ENCODE peak calls at places on chromosomes 5 and 9, in nine cellular contexts. Z, K, A, E, H, S, N, X and P are unnamed samples.

GRCh38 chr9:504921-505821 is 290.5 kb downstream of the DOCK8 start:
- DNase-seq in Z (no peak), K (no peak), A (peak), E (no peak), H (peak), S (no peak), N (peak), X (peak), P (peak)

GRCh38 chr5:173515526-173515925 is 100.9 kb downstream of the BOD1 start:
- DNase-seq in Z (no peak), K (no peak), A (no peak), E (no peak), H (no peak), S (peak), N (no peak), X (no peak), P (no peak)

GRCh38 chr5:151096001-151096373 is 15.2 kb upstream of the TNIP1 start:
- DNase-seq in Z (no peak), K (no peak), A (no peak), E (no peak), H (no peak), S (no peak), N (no peak), X (no peak), P (no peak)

GRCh38 chr9:16023466-16023865 is 470.6 kb downstream of the CCDC171 start:
- DNase-seq in Z (no peak), K (no peak), A (no peak), E (no peak), H (no peak), S (peak), N (no peak), X (no peak), P (no peak)

GRCh38 chr5:56827043-56827442 is 11.7 kb downstream of the MAP3K1 start:
- DNase-seq in Z (no peak), K (peak), A (no peak), E (no peak), H (no peak), S (no peak), N (no peak), X (no peak), P (no peak)

GRCh38 chr5:37075399-37075950 is 173.7 kb downstream of the CPLANE1 start:
- DNase-seq in Z (no peak), K (no peak), A (no peak), E (no peak), H (no peak), S (no peak), N (no peak), X (no peak), P (no peak)

GRCh38 chr9:134064711-134065110 is 3.1 kb downstream of the BRD3 start:
- DNase-seq in Z (no peak), K (no peak), A (no peak), E (no peak), H (peak), S (no peak), N (no peak), X (no peak), P (no peak)

GRCh38 chr9:74770508-74771261 is 117.0 kb downstream of the TRPM6 start:
- DNase-seq in Z (no peak), K (peak), A (peak), E (no peak), H (peak), S (peak), N (peak), X (peak), P (peak)

GRCh38 chr5:14178091-14178490 is 34.9 kb downstream of the TRIO start:
- DNase-seq in Z (no peak), K (no peak), A (no peak), E (no peak), H (no peak), S (no peak), N (no peak), X (no peak), P (no peak)

GRCh38 chr9:503331-503730 is 288.7 kb downstream of the DOCK8 start:
- DNase-seq in Z (peak), K (no peak), A (no peak), E (no peak), H (no peak), S (no peak), N (no peak), X (no peak), P (no peak)

GRCh38 chr5:135031146-135031812 is 2.7 kb downstream of the PITX1 start:
- DNase-seq in Z (no peak), K (no peak), A (peak), E (peak), H (no peak), S (peak), N (no peak), X (no peak), P (no peak)

GRCh38 chr9:36690769-36691168 is 118.1 kb downstream of the MELK start:
- DNase-seq in Z (no peak), K (peak), A (no peak), E (no peak), H (no peak), S (no peak), N (no peak), X (no peak), P (no peak)

GRCh38 chr5:9373586-9373985 is 172.3 kb downstream of the SEMA5A start:
- DNase-seq in Z (no peak), K (no peak), A (no peak), E (no peak), H (no peak), S (peak), N (no peak), X (no peak), P (no peak)

GRCh38 chr9:128025756-128026155 is 41.4 kb downstream of the NAIF1 start:
- DNase-seq in Z (no peak), K (no peak), A (no peak), E (no peak), H (no peak), S (no peak), N (no peak), X (no peak), P (no peak)

GRCh38 chr9:26508897-26509296 is 383.7 kb downstream of the CAAP1 start:
- DNase-seq in Z (no peak), K (no peak), A (no peak), E (no peak), H (no peak), S (no peak), N (no peak), X (no peak), P (no peak)

GRCh38 chr5:180173198-180173544 is 35.8 kb downstream of the RASGEF1C start:
- DNase-seq in Z (no peak), K (no peak), A (no peak), E (no peak), H (no peak), S (no peak), N (no peak), X (no peak), P (no peak)

GRCh38 chr5:91125916-91126315 is 257.2 kb downstream of the ARRDC3 start:
- DNase-seq in Z (no peak), K (no peak), A (no peak), E (no peak), H (no peak), S (no peak), N (no peak), X (no peak), P (no peak)

GRCh38 chr9:126150411-126151030 is 176.1 kb upstream of the MVB12B start:
- DNase-seq in Z (peak), K (no peak), A (no peak), E (peak), H (no peak), S (no peak), N (no peak), X (no peak), P (no peak)

GRCh38 chr5:143577554-143577953 is 174.1 kb upstream of the NR3C1 start:
- DNase-seq in Z (no peak), K (no peak), A (no peak), E (no peak), H (no peak), S (no peak), N (no peak), X (no peak), P (no peak)

GRCh38 chr9:70542339-70542931 is 128.0 kb upstream of the KLF9 start:
- DNase-seq in Z (no peak), K (no peak), A (no peak), E (no peak), H (no peak), S (no peak), N (no peak), X (no peak), P (no peak)

GRCh38 chr9:72271617-72272478 is 93.2 kb downstream of the ZFAND5 start:
- DNase-seq in Z (peak), K (peak), A (peak), E (no peak), H (peak), S (peak), N (peak), X (peak), P (peak)

GRCh38 chr5:153630546-153630945 is 140.1 kb downstream of the GRIA1 start:
- DNase-seq in Z (no peak), K (no peak), A (no peak), E (no peak), H (no peak), S (no peak), N (no peak), X (no peak), P (no peak)

GRCh38 chr5:159330131-159330530 is at the start of gene IL12B:
- DNase-seq in Z (no peak), K (no peak), A (no peak), E (no peak), H (no peak), S (peak), N (no peak), X (no peak), P (no peak)

GRCh38 chr9:3751125-3751758 is 225.4 kb upstream of the RFX3 start:
- DNase-seq in Z (no peak), K (no peak), A (no peak), E (no peak), H (no peak), S (no peak), N (no peak), X (no peak), P (no peak)

GRCh38 chr9:14313951-14314423 is at the start of gene NFIB:
- DNase-seq in Z (peak), K (no peak), A (no peak), E (no peak), H (peak), S (no peak), N (peak), X (no peak), P (peak)

GRCh38 chr5:178474562-178475184 is 115.5 kb downstream of the COL23A1 start:
- DNase-seq in Z (no peak), K (no peak), A (no peak), E (no peak), H (no peak), S (no peak), N (no peak), X (no peak), P (no peak)

GRCh38 chr5:65779643-65780042 is 57.6 kb downstream of the NLN start:
- DNase-seq in Z (no peak), K (peak), A (peak), E (no peak), H (no peak), S (no peak), N (peak), X (no peak), P (no peak)

GRCh38 chr5:34057569-34057968 is 14.6 kb upstream of the C1QTNF3 start:
- DNase-seq in Z (no peak), K (no peak), A (no peak), E (no peak), H (no peak), S (no peak), N (no peak), X (no peak), P (no peak)

GRCh38 chr5:1735320-1735970 is 64.2 kb downstream of the MRPL36 start:
- DNase-seq in Z (no peak), K (no peak), A (no peak), E (peak), H (no peak), S (no peak), N (no peak), X (no peak), P (no peak)

GRCh38 chr9:33277484-33277883 is 12.6 kb downstream of the CHMP5 start:
- DNase-seq in Z (no peak), K (no peak), A (no peak), E (no peak), H (no peak), S (no peak), N (no peak), X (no peak), P (no peak)

GRCh38 chr5:170451764-170452365 is 52.0 kb upstream of the KCNIP1 start:
- DNase-seq in Z (no peak), K (no peak), A (no peak), E (no peak), H (no peak), S (peak), N (no peak), X (no peak), P (no peak)

GRCh38 chr5:44321176-44321575 is 68.0 kb downstream of the FGF10 start:
- DNase-seq in Z (no peak), K (no peak), A (no peak), E (no peak), H (no peak), S (no peak), N (no peak), X (no peak), P (no peak)

GRCh38 chr9:113349434-113350337 is at the start of gene BSPRY:
- DNase-seq in Z (peak), K (no peak), A (peak), E (no peak), H (peak), S (no peak), N (peak), X (peak), P (peak)

GRCh38 chr9:93300585-93301081 is 116.7 kb downstream of the WNK2 start:
- DNase-seq in Z (no peak), K (no peak), A (no peak), E (peak), H (no peak), S (no peak), N (peak), X (no peak), P (peak)

GRCh38 chr5:43996221-43996620 is 393.0 kb downstream of the FGF10 start:
- DNase-seq in Z (no peak), K (no peak), A (no peak), E (no peak), H (no peak), S (no peak), N (no peak), X (no peak), P (no peak)

GRCh38 chr9:93100265-93100636 is 4.2 kb downstream of the CARD19 start:
- DNase-seq in Z (no peak), K (no peak), A (no peak), E (peak), H (no peak), S (no peak), N (no peak), X (no peak), P (peak)

GRCh38 chr5:145699846-145700245 is 135.3 kb downstream of the PRELID2 start:
- DNase-seq in Z (no peak), K (no peak), A (no peak), E (no peak), H (no peak), S (no peak), N (no peak), X (no peak), P (no peak)

GRCh38 chr9:93693129-93693528 is 116.7 kb downstream of the PHF2 start:
- DNase-seq in Z (no peak), K (no peak), A (no peak), E (no peak), H (no peak), S (no peak), N (no peak), X (no peak), P (no peak)